ENCODE peak calls at places on chromosome 10, in six cellular contexts. W is caudate nucleus; L is GM03348; G is NCI-H774; B is CD4-positive, CD25-positive, alpha-beta regulatory T cell; X is natural killer cell. A is an unnamed sample.

GRCh38 chr10:15744217-15744865 is 24.6 kb upstream of the ITGA8 start:
- DNase-seq in G (peak), L (peak), W (no peak), X (no peak), B (peak), A (no peak)

GRCh38 chr10:2990764-2991163 is 76.6 kb upstream of the PFKP start:
- DNase-seq in G (peak), L (no peak), X (no peak), B (no peak), W (no peak), A (no peak)

GRCh38 chr10:102778781-102779180 is 35.0 kb downstream of the WBP1L start:
- DNase-seq in G (no peak), L (no peak), W (no peak), X (no peak), B (no peak), A (no peak)

GRCh38 chr10:75233444-75234016 is 2.2 kb downstream of the COMTD1 start:
- DNase-seq in X (no peak), G (no peak), W (no peak), B (no peak), L (no peak), A (no peak)

GRCh38 chr10:7085147-7085912 is 325.5 kb downstream of the SFMBT2 start:
- DNase-seq in W (no peak), B (no peak), L (no peak), G (no peak), X (no peak), A (no peak)

GRCh38 chr10:96556003-96556402 is 30.8 kb downstream of the TM9SF3 start:
- DNase-seq in G (no peak), L (peak), X (no peak), W (no peak), B (peak), A (no peak)

GRCh38 chr10:60977161-60978128 is 33.5 kb upstream of the RHOBTB1 start:
- DNase-seq in B (no peak), X (no peak), W (no peak), L (no peak), G (no peak), A (no peak)

GRCh38 chr10:126463306-126463705 is 75.0 kb upstream of the ADAM12 start:
- DNase-seq in X (no peak), B (no peak), W (no peak), L (no peak), G (no peak), A (no peak)

GRCh38 chr10:97828721-97829120 is 20.9 kb upstream of the GOLGA7B start:
- DNase-seq in B (peak), L (no peak), G (no peak), W (no peak), X (no peak), A (no peak)

GRCh38 chr10:119087271-119087897 is 6.8 kb upstream of the EIF3A start:
- DNase-seq in X (no peak), W (no peak), G (no peak), L (no peak), B (no peak), A (no peak)

GRCh38 chr10:52746169-52746568 is 26.4 kb downstream of the MBL2 start:
- DNase-seq in W (no peak), L (no peak), B (no peak), X (no peak), G (no peak), A (no peak)

GRCh38 chr10:60572511-60573194 is 183.0 kb upstream of the ANK3 start:
- DNase-seq in B (no peak), W (no peak), G (peak), L (peak), X (no peak), A (no peak)

GRCh38 chr10:62025901-62026879 is 124.7 kb downstream of the ARID5B start:
- DNase-seq in L (peak), W (no peak), B (no peak), G (no peak), X (no peak), A (no peak)

GRCh38 chr10:129898701-129899563 is 65.1 kb downstream of the EBF3 start:
- DNase-seq in B (no peak), L (no peak), W (no peak), G (no peak), X (no peak), A (no peak)

GRCh38 chr10:96188911-96189310 is 58.8 kb downstream of the ZNF518A start:
- DNase-seq in L (no peak), G (no peak), B (no peak), W (no peak), X (no peak), A (no peak)

GRCh38 chr10:129033790-129034272 is 433.2 kb upstream of the MGMT start:
- DNase-seq in L (no peak), B (no peak), X (no peak), G (no peak), W (no peak), A (no peak)

GRCh38 chr10:6878067-6878412 is 298.0 kb upstream of the PRKCQ start:
- DNase-seq in L (no peak), G (no peak), X (no peak), W (no peak), B (no peak), A (no peak)

GRCh38 chr10:129322872-129323271 is 144.2 kb upstream of the MGMT start:
- DNase-seq in X (no peak), L (no peak), B (no peak), W (no peak), G (no peak), A (no peak)

GRCh38 chr10:86104611-86105145 is 261.9 kb downstream of the GRID1 start:
- DNase-seq in X (no peak), G (no peak), B (no peak), W (no peak), L (no peak), A (no peak)

GRCh38 chr10:32906595-32906994 is 51.4 kb downstream of the ITGB1 start:
- DNase-seq in X (no peak), B (no peak), L (no peak), W (no peak), G (no peak), A (no peak)

GRCh38 chr10:52874541-52874940 is 102.0 kb upstream of the MBL2 start:
- DNase-seq in X (no peak), B (no peak), L (no peak), W (no peak), G (no peak), A (no peak)

GRCh38 chr10:3162533-3162932 is 10.0 kb downstream of the PITRM1 start:
- DNase-seq in X (no peak), L (no peak), W (no peak), B (no peak), G (no peak), A (no peak)

GRCh38 chr10:48505394-48506112 is 99.3 kb downstream of the ARHGAP22 start:
- DNase-seq in X (no peak), B (no peak), L (no peak), G (no peak), W (no peak), A (no peak)

GRCh38 chr10:79984851-79985250 is 35.9 kb upstream of the SFTPD start:
- DNase-seq in L (no peak), W (no peak), X (no peak), G (no peak), B (peak), A (no peak)

GRCh38 chr10:91514025-91514424 is 103.9 kb downstream of the HECTD2 start:
- DNase-seq in L (no peak), G (no peak), W (no peak), B (no peak), X (no peak), A (no peak)

GRCh38 chr10:125097409-125098070 is 62.8 kb downstream of the CTBP2 start:
- DNase-seq in L (no peak), G (no peak), X (no peak), W (no peak), B (no peak), A (no peak)

A was measured in posterior vena cava.